ENCODE peak calls at places on chromosomes 2 and 18, in seven cellular contexts. One of them, this sample, is unnamed.

GRCh38 chr2:201985740-201986735 is 47.6 kb upstream of the FZD7 start:
- DNase-seq in IMR-90: peak
- DNase-seq in A549: no peak
- DNase-seq in mesendoderm: no peak
- DNase-seq in right cardiac atrium: no peak
- DNase-seq in AG04450: no peak
- DNase-seq in HL-60: no peak
- DNase-seq in this sample: no peak

GRCh38 chr2:40797115-40797514 is 345.2 kb upstream of the SLC8A1 start:
- DNase-seq in IMR-90: peak
- DNase-seq in A549: no peak
- DNase-seq in mesendoderm: no peak
- DNase-seq in right cardiac atrium: no peak
- DNase-seq in AG04450: no peak
- DNase-seq in HL-60: no peak
- DNase-seq in this sample: no peak

GRCh38 chr2:57084697-57085281 is 901.0 kb downstream of the CCDC85A start:
- DNase-seq in IMR-90: no peak
- DNase-seq in A549: no peak
- DNase-seq in mesendoderm: no peak
- DNase-seq in right cardiac atrium: no peak
- DNase-seq in AG04450: no peak
- DNase-seq in HL-60: no peak
- DNase-seq in this sample: peak

GRCh38 chr2:77507657-77508056 is 14.5 kb downstream of the LRRTM4 start:
- DNase-seq in IMR-90: no peak
- DNase-seq in A549: no peak
- DNase-seq in mesendoderm: peak
- DNase-seq in right cardiac atrium: no peak
- DNase-seq in AG04450: no peak
- DNase-seq in HL-60: no peak
- DNase-seq in this sample: no peak

GRCh38 chr2:191274404-191274803 is 29.2 kb downstream of the MYO1B start:
- DNase-seq in IMR-90: no peak
- DNase-seq in A549: no peak
- DNase-seq in mesendoderm: no peak
- DNase-seq in right cardiac atrium: no peak
- DNase-seq in AG04450: no peak
- DNase-seq in HL-60: peak
- DNase-seq in this sample: no peak

GRCh38 chr2:193868132-193868531 is 1673.4 kb upstream of the TMEFF2 start:
- DNase-seq in IMR-90: no peak
- DNase-seq in A549: no peak
- DNase-seq in mesendoderm: no peak
- DNase-seq in right cardiac atrium: no peak
- DNase-seq in AG04450: no peak
- DNase-seq in HL-60: no peak
- DNase-seq in this sample: no peak

GRCh38 chr18:9323750-9324445 is 10.7 kb upstream of the TWSG1 start:
- DNase-seq in IMR-90: peak
- DNase-seq in A549: no peak
- DNase-seq in mesendoderm: no peak
- DNase-seq in right cardiac atrium: no peak
- DNase-seq in AG04450: peak
- DNase-seq in HL-60: no peak
- DNase-seq in this sample: no peak

GRCh38 chr2:71620851-71621251 is 167.5 kb downstream of the DYSF start:
- DNase-seq in IMR-90: no peak
- DNase-seq in A549: no peak
- DNase-seq in mesendoderm: no peak
- DNase-seq in right cardiac atrium: no peak
- DNase-seq in AG04450: no peak
- DNase-seq in HL-60: no peak
- DNase-seq in this sample: no peak

GRCh38 chr2:56184500-56184996 is 758 bp downstream of the CCDC85A start:
- DNase-seq in IMR-90: no peak
- DNase-seq in A549: peak
- DNase-seq in mesendoderm: peak
- DNase-seq in right cardiac atrium: no peak
- DNase-seq in AG04450: no peak
- DNase-seq in HL-60: no peak
- DNase-seq in this sample: peak

GRCh38 chr2:38075436-38076249 is at the start of gene CYP1B1:
- DNase-seq in IMR-90: no peak
- DNase-seq in A549: peak
- DNase-seq in mesendoderm: no peak
- DNase-seq in right cardiac atrium: no peak
- DNase-seq in AG04450: no peak
- DNase-seq in HL-60: no peak
- DNase-seq in this sample: peak

GRCh38 chr18:26405190-26405781 is 143.1 kb downstream of the KCTD1 start:
- DNase-seq in IMR-90: peak
- DNase-seq in A549: peak
- DNase-seq in mesendoderm: peak
- DNase-seq in right cardiac atrium: peak
- DNase-seq in AG04450: no peak
- DNase-seq in HL-60: no peak
- DNase-seq in this sample: no peak

GRCh38 chr2:107380912-107381311 is 445.8 kb upstream of the RGPD4 start:
- DNase-seq in IMR-90: no peak
- DNase-seq in A549: no peak
- DNase-seq in mesendoderm: peak
- DNase-seq in right cardiac atrium: no peak
- DNase-seq in AG04450: no peak
- DNase-seq in HL-60: no peak
- DNase-seq in this sample: no peak

GRCh38 chr2:205198130-205198505 is 484.2 kb upstream of the NRP2 start:
- DNase-seq in IMR-90: peak
- DNase-seq in A549: no peak
- DNase-seq in mesendoderm: no peak
- DNase-seq in right cardiac atrium: peak
- DNase-seq in AG04450: peak
- DNase-seq in HL-60: no peak
- DNase-seq in this sample: no peak

GRCh38 chr2:171703574-171704347 is 16.5 kb downstream of the DYNC1I2 start:
- DNase-seq in IMR-90: peak
- DNase-seq in A549: peak
- DNase-seq in mesendoderm: peak
- DNase-seq in right cardiac atrium: no peak
- DNase-seq in AG04450: no peak
- DNase-seq in HL-60: peak
- DNase-seq in this sample: no peak

GRCh38 chr2:48346124-48346536 is 183.8 kb upstream of the STON1 start:
- DNase-seq in IMR-90: peak
- DNase-seq in A549: no peak
- DNase-seq in mesendoderm: peak
- DNase-seq in right cardiac atrium: peak
- DNase-seq in AG04450: peak
- DNase-seq in HL-60: no peak
- DNase-seq in this sample: no peak

GRCh38 chr2:28434600-28434989 is 41.9 kb downstream of the FOSL2 start:
- DNase-seq in IMR-90: no peak
- DNase-seq in A549: no peak
- DNase-seq in mesendoderm: no peak
- DNase-seq in right cardiac atrium: no peak
- DNase-seq in AG04450: no peak
- DNase-seq in HL-60: no peak
- DNase-seq in this sample: peak

GRCh38 chr2:212892193-212892592 is 259.2 kb downstream of the IKZF2 start:
- DNase-seq in IMR-90: peak
- DNase-seq in A549: no peak
- DNase-seq in mesendoderm: peak
- DNase-seq in right cardiac atrium: no peak
- DNase-seq in AG04450: peak
- DNase-seq in HL-60: peak
- DNase-seq in this sample: no peak

GRCh38 chr2:18325118-18325517 is 235.3 kb downstream of the RDH14 start:
- DNase-seq in IMR-90: no peak
- DNase-seq in A549: no peak
- DNase-seq in mesendoderm: no peak
- DNase-seq in right cardiac atrium: no peak
- DNase-seq in AG04450: no peak
- DNase-seq in HL-60: no peak
- DNase-seq in this sample: no peak

GRCh38 chr18:72086421-72086820 is 457.7 kb downstream of the CBLN2 start:
- DNase-seq in IMR-90: no peak
- DNase-seq in A549: no peak
- DNase-seq in mesendoderm: peak
- DNase-seq in right cardiac atrium: no peak
- DNase-seq in AG04450: no peak
- DNase-seq in HL-60: peak
- DNase-seq in this sample: no peak

DNA sequence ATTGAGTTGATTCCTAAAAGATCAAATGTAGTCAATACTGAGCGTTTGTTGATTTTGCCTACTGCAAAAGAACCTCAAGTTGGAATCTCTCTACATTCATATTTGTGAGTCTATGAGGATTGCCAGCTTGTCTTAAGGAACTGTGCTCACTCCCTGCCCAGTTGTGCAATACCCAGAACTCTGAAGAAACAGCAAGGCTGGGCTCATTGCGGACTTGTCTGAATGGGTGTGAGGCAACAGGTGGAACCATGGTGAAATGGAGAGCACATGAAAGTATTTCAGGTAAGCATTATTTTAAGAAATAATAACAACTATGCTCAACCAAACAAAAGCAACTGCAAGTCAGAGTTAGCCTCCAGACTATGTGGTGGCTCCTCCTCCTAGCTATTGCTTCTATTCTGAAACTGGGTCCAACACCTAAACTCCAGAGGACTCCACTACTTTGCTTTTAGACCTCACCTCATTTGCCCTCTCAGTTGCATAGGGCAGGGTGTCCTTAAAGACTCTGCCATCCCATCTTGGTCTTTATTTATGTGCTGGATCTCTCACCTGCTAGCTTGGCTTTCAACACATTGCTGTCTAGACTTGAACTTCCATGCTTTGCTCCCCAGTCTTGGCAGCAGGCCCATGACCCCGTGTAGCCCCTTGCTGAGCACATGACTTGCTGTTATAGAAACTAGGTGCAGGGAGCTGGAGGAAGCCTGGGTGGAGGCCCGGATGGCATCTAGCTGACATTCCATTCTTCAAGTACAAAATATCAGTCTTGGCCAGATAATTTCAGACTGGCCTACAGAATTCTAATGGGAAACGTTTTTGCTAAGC is 94.8 kb upstream of the ARL5A start:
- DNase-seq in IMR-90: no peak
- DNase-seq in A549: no peak
- DNase-seq in mesendoderm: no peak
- DNase-seq in right cardiac atrium: peak
- DNase-seq in AG04450: no peak
- DNase-seq in HL-60: peak
- DNase-seq in this sample: peak
- H3K27ac ChIP-seq in IMR-90: no peak
- H3K27ac ChIP-seq in A549: no peak
- H3K27ac ChIP-seq in mesendoderm: no peak
- H3K27ac ChIP-seq in right cardiac atrium: peak
- H3K27ac ChIP-seq in AG04450: no peak
- H3K27ac ChIP-seq in HL-60: peak
- H3K27ac ChIP-seq in this sample: peak

GRCh38 chr2:101710690-101711318 is 13.3 kb downstream of the MAP4K4 start:
- DNase-seq in IMR-90: peak
- DNase-seq in A549: no peak
- DNase-seq in mesendoderm: no peak
- DNase-seq in right cardiac atrium: no peak
- DNase-seq in AG04450: no peak
- DNase-seq in HL-60: no peak
- DNase-seq in this sample: no peak
- H3K4me3 ChIP-seq in IMR-90: no peak
- H3K4me3 ChIP-seq in A549: no peak
- H3K4me3 ChIP-seq in mesendoderm: no peak
- H3K4me3 ChIP-seq in right cardiac atrium: no peak
- H3K4me3 ChIP-seq in AG04450: no peak
- H3K4me3 ChIP-seq in HL-60: no peak
- H3K4me3 ChIP-seq in this sample: no peak

GRCh38 chr2:8249191-8249590 is 432.7 kb upstream of the ID2 start:
- DNase-seq in IMR-90: no peak
- DNase-seq in A549: no peak
- DNase-seq in mesendoderm: no peak
- DNase-seq in right cardiac atrium: peak
- DNase-seq in AG04450: no peak
- DNase-seq in HL-60: no peak
- DNase-seq in this sample: no peak

GRCh38 chr2:8249769-8250168 is 432.1 kb upstream of the ID2 start:
- DNase-seq in IMR-90: no peak
- DNase-seq in A549: no peak
- DNase-seq in mesendoderm: no peak
- DNase-seq in right cardiac atrium: no peak
- DNase-seq in AG04450: no peak
- DNase-seq in HL-60: no peak
- DNase-seq in this sample: no peak

GRCh38 chr2:8251291-8251690 is 430.6 kb upstream of the ID2 start:
- DNase-seq in IMR-90: no peak
- DNase-seq in A549: no peak
- DNase-seq in mesendoderm: no peak
- DNase-seq in right cardiac atrium: no peak
- DNase-seq in AG04450: no peak
- DNase-seq in HL-60: peak
- DNase-seq in this sample: no peak

GRCh38 chr2:8248623-8248957 is 433.3 kb upstream of the ID2 start:
- DNase-seq in IMR-90: peak
- DNase-seq in A549: no peak
- DNase-seq in mesendoderm: no peak
- DNase-seq in right cardiac atrium: no peak
- DNase-seq in AG04450: no peak
- DNase-seq in HL-60: no peak
- DNase-seq in this sample: no peak

GRCh38 chr2:8247905-8248622 is 433.8 kb upstream of the ID2 start:
- DNase-seq in IMR-90: peak
- DNase-seq in A549: no peak
- DNase-seq in mesendoderm: no peak
- DNase-seq in right cardiac atrium: no peak
- DNase-seq in AG04450: no peak
- DNase-seq in HL-60: no peak
- DNase-seq in this sample: no peak
- H3K27ac ChIP-seq in IMR-90: no peak
- H3K27ac ChIP-seq in A549: no peak
- H3K27ac ChIP-seq in mesendoderm: no peak
- H3K27ac ChIP-seq in right cardiac atrium: peak
- H3K27ac ChIP-seq in AG04450: no peak
- H3K27ac ChIP-seq in HL-60: no peak
- H3K27ac ChIP-seq in this sample: no peak

GRCh38 chr2:36662638-36663037 is 33.9 kb upstream of the VIT start:
- DNase-seq in IMR-90: no peak
- DNase-seq in A549: no peak
- DNase-seq in mesendoderm: no peak
- DNase-seq in right cardiac atrium: no peak
- DNase-seq in AG04450: no peak
- DNase-seq in HL-60: no peak
- DNase-seq in this sample: no peak

GRCh38 chr2:36659872-36660312 is 36.6 kb upstream of the VIT start:
- DNase-seq in IMR-90: peak
- DNase-seq in A549: no peak
- DNase-seq in mesendoderm: no peak
- DNase-seq in right cardiac atrium: no peak
- DNase-seq in AG04450: no peak
- DNase-seq in HL-60: no peak
- DNase-seq in this sample: no peak

GRCh38 chr2:36667931-36668330 is 28.6 kb upstream of the VIT start:
- DNase-seq in IMR-90: no peak
- DNase-seq in A549: no peak
- DNase-seq in mesendoderm: peak
- DNase-seq in right cardiac atrium: no peak
- DNase-seq in AG04450: no peak
- DNase-seq in HL-60: no peak
- DNase-seq in this sample: no peak

GRCh38 chr2:36663314-36663713 is 33.2 kb upstream of the VIT start:
- DNase-seq in IMR-90: no peak
- DNase-seq in A549: no peak
- DNase-seq in mesendoderm: no peak
- DNase-seq in right cardiac atrium: no peak
- DNase-seq in AG04450: no peak
- DNase-seq in HL-60: no peak
- DNase-seq in this sample: no peak

GRCh38 chr2:36663851-36664715 is 32.4 kb upstream of the VIT start:
- DNase-seq in IMR-90: peak
- DNase-seq in A549: peak
- DNase-seq in mesendoderm: peak
- DNase-seq in right cardiac atrium: no peak
- DNase-seq in AG04450: no peak
- DNase-seq in HL-60: peak
- DNase-seq in this sample: no peak
- H3K4me3 ChIP-seq in IMR-90: no peak
- H3K4me3 ChIP-seq in A549: no peak
- H3K4me3 ChIP-seq in mesendoderm: no peak
- H3K4me3 ChIP-seq in right cardiac atrium: no peak
- H3K4me3 ChIP-seq in AG04450: no peak
- H3K4me3 ChIP-seq in HL-60: no peak
- H3K4me3 ChIP-seq in this sample: no peak